ENCODE peak calls at places on chromosomes 4 and X, in four cellular contexts. One of them, this sample, is unnamed.

GRCh38 chr4:122045533-122045932 is 93.7 kb upstream of the TRPC3 start:
- DNase-seq in posterior cingulate gyrus: no peak
- DNase-seq in HFFc6: peak; percentile 94
- DNase-seq in tibial artery: no peak
- DNase-seq in this sample: peak; percentile 77

GRCh38 chr4:150379454-150379853 is 202.5 kb upstream of the MAB21L2 start:
- DNase-seq in posterior cingulate gyrus: no peak
- DNase-seq in HFFc6: peak; percentile 22
- DNase-seq in tibial artery: no peak
- DNase-seq in this sample: no peak

GRCh38 chr4:1644906-1645657 is 39.0 kb downstream of the FAM53A start:
- DNase-seq in posterior cingulate gyrus: peak; percentile 84
- DNase-seq in HFFc6: no peak
- DNase-seq in tibial artery: no peak
- DNase-seq in this sample: peak; percentile 83

GRCh38 chrX:54495814-54496516 is at the start of gene FGD1:
- DNase-seq in posterior cingulate gyrus: peak; percentile 64
- DNase-seq in HFFc6: peak; percentile 10
- DNase-seq in tibial artery: peak; percentile 58
- DNase-seq in this sample: peak; percentile 89

GRCh38 chr4:67687639-67688038 is 13.3 kb downstream of the UBA6 start:
- DNase-seq in posterior cingulate gyrus: no peak
- DNase-seq in HFFc6: peak; percentile 51
- DNase-seq in tibial artery: no peak
- DNase-seq in this sample: no peak

GRCh38 chr4:13384055-13384454 is 100.1 kb downstream of the RAB28 start:
- DNase-seq in posterior cingulate gyrus: no peak
- DNase-seq in HFFc6: no peak
- DNase-seq in tibial artery: no peak
- DNase-seq in this sample: no peak

GRCh38 chr4:70739496-70740337 is 18.0 kb downstream of the RUFY3 start:
- DNase-seq in posterior cingulate gyrus: no peak
- DNase-seq in HFFc6: no peak
- DNase-seq in tibial artery: no peak
- DNase-seq in this sample: no peak

GRCh38 chrX:45515262-45516215 is 314.9 kb upstream of the DIPK2B start:
- DNase-seq in posterior cingulate gyrus: peak; percentile 20
- DNase-seq in HFFc6: peak; percentile 86
- DNase-seq in tibial artery: peak; percentile 79
- DNase-seq in this sample: peak; percentile 70

GRCh38 chr4:74623041-74623440 is 171.3 kb downstream of the BTC start:
- DNase-seq in posterior cingulate gyrus: no peak
- DNase-seq in HFFc6: peak; percentile 27
- DNase-seq in tibial artery: no peak
- DNase-seq in this sample: no peak

GRCh38 chrX:34381241-34381640 is 249.1 kb upstream of the FAM47A start:
- DNase-seq in posterior cingulate gyrus: no peak
- DNase-seq in HFFc6: peak; percentile 61
- DNase-seq in tibial artery: no peak
- DNase-seq in this sample: no peak

GRCh38 chr4:136371231-136371630 is 1161.1 kb downstream of the PCDH18 start:
- DNase-seq in posterior cingulate gyrus: no peak
- DNase-seq in HFFc6: no peak
- DNase-seq in tibial artery: no peak
- DNase-seq in this sample: no peak

GRCh38 chr4:181301735-181302380 is 941.3 kb upstream of the TENM3 start:
- DNase-seq in posterior cingulate gyrus: no peak
- DNase-seq in HFFc6: no peak
- DNase-seq in tibial artery: no peak
- DNase-seq in this sample: no peak

GRCh38 chr4:8325284-8325973 is 55.9 kb downstream of the HTRA3 start:
- DNase-seq in posterior cingulate gyrus: no peak
- DNase-seq in HFFc6: peak; percentile 4
- DNase-seq in tibial artery: no peak
- DNase-seq in this sample: no peak

GRCh38 chrX:50680990-50681389 is 133.0 kb downstream of the SHROOM4 start:
- DNase-seq in posterior cingulate gyrus: peak; percentile 19
- DNase-seq in HFFc6: no peak
- DNase-seq in tibial artery: no peak
- DNase-seq in this sample: no peak

GRCh38 chr4:138627096-138627495 is 384.9 kb upstream of the SLC7A11 start:
- DNase-seq in posterior cingulate gyrus: no peak
- DNase-seq in HFFc6: no peak
- DNase-seq in tibial artery: no peak
- DNase-seq in this sample: no peak

GRCh38 chrX:72495041-72495440 is 77.6 kb downstream of the HDAC8 start:
- DNase-seq in posterior cingulate gyrus: no peak
- DNase-seq in HFFc6: no peak
- DNase-seq in tibial artery: no peak
- DNase-seq in this sample: no peak

GRCh38 chr4:30116401-30116800 is 603.8 kb upstream of the PCDH7 start:
- DNase-seq in posterior cingulate gyrus: no peak
- DNase-seq in HFFc6: no peak
- DNase-seq in tibial artery: no peak
- DNase-seq in this sample: no peak

GRCh38 chrX:68894513-68895338 is 65.9 kb downstream of the EFNB1 start:
- DNase-seq in posterior cingulate gyrus: peak; percentile 40
- DNase-seq in HFFc6: no peak
- DNase-seq in tibial artery: peak; percentile 63
- DNase-seq in this sample: peak; percentile 47

GRCh38 chrX:63930140-63930539 is 145.1 kb upstream of the ARHGEF9 start:
- DNase-seq in posterior cingulate gyrus: no peak
- DNase-seq in HFFc6: peak; percentile 17
- DNase-seq in tibial artery: no peak
- DNase-seq in this sample: peak; percentile 28

GRCh38 chrX:24494544-24495113 is 29.5 kb downstream of the PDK3 start:
- DNase-seq in posterior cingulate gyrus: no peak
- DNase-seq in HFFc6: peak; percentile 61
- DNase-seq in tibial artery: no peak
- DNase-seq in this sample: peak; percentile 14

GRCh38 chrX:96835660-96836289 is 47.9 kb upstream of the RPA4 start:
- DNase-seq in posterior cingulate gyrus: no peak
- DNase-seq in HFFc6: no peak
- DNase-seq in tibial artery: no peak
- DNase-seq in this sample: no peak

GRCh38 chrX:120457766-120458180 is 11.3 kb downstream of the LAMP2 start:
- DNase-seq in posterior cingulate gyrus: no peak
- DNase-seq in HFFc6: peak; percentile 74
- DNase-seq in tibial artery: no peak
- DNase-seq in this sample: no peak